ENCODE peak calls at places on chromosomes 13 and 19, in six cellular contexts. X is HL-60, I is breast epithelium, W is SK-N-SH, T is transverse colon, Q is SK-N-MC. K is an unnamed sample.

GRCh38 chr19:46603195-46603637 is 2.1 kb downstream of the CALM3 start:
- DNase-seq in X (no peak), I (no peak), W (peak; percentile 40), T (peak; percentile 77), Q (no peak), K (no peak)

GRCh38 chr19:7746903-7747884 is at the start of gene CD209:
- DNase-seq in X (no peak), I (peak; percentile 22), W (no peak), T (no peak), Q (no peak), K (no peak)

GRCh38 chr19:51251453-51251790 is 542 bp downstream of the SIGLECL1 start:
- DNase-seq in X (no peak), I (no peak), W (no peak), T (no peak), Q (no peak), K (no peak)

GRCh38 chr19:2455481-2456300 is 1.1 kb downstream of the LMNB2 start:
- DNase-seq in X (peak; percentile 48), I (no peak), W (peak; percentile 75), T (peak; percentile 61), Q (no peak), K (no peak)

GRCh38 chr19:6690160-6690885 is 20.4 kb upstream of the TNFSF14 start:
- DNase-seq in X (no peak), I (no peak), W (no peak), T (no peak), Q (no peak), K (no peak)

GRCh38 chr19:16039081-16039480 is 37.2 kb upstream of the TPM4 start:
- DNase-seq in X (no peak), I (no peak), W (no peak), T (no peak), Q (no peak), K (no peak)

GRCh38 chr13:34913040-34913439 is 29.0 kb upstream of the NBEA start:
- DNase-seq in X (peak; percentile 24), I (no peak), W (no peak), T (no peak), Q (no peak), K (no peak)

GRCh38 chr13:98697833-98698232 is 54.6 kb downstream of the SLC15A1 start:
- DNase-seq in X (no peak), I (no peak), W (no peak), T (no peak), Q (no peak), K (no peak)

GRCh38 chr19:2345794-2346663 is 14.0 kb upstream of the TMPRSS9 start:
- DNase-seq in X (no peak), I (no peak), W (peak; percentile 75), T (peak; percentile 86), Q (no peak), K (no peak)

GRCh38 chr19:35077411-35078223 is 36.1 kb downstream of the HPN start:
- DNase-seq in X (no peak), I (no peak), W (no peak), T (no peak), Q (no peak), K (no peak)

GRCh38 chr19:35154535-35155406 is at the start of gene FXYD5:
- DNase-seq in X (peak; percentile 90), I (peak; percentile 72), W (peak; percentile 60), T (peak; percentile 77), Q (no peak), K (no peak)

GRCh38 chr13:108572782-108573211 is 56.6 kb upstream of the MYO16 start:
- DNase-seq in X (no peak), I (no peak), W (no peak), T (no peak), Q (no peak), K (no peak)

GRCh38 chr19:44718441-44719261 is 19.7 kb downstream of the CEACAM16 start:
- DNase-seq in X (peak; percentile 34), I (peak; percentile 85), W (no peak), T (peak; percentile 81), Q (no peak), K (no peak)

GRCh38 chr13:112711528-112712265 is 21.9 kb downstream of the ATP11A start:
- DNase-seq in X (no peak), I (peak; percentile 66), W (no peak), T (peak; percentile 78), Q (peak; percentile 52), K (no peak)

GRCh38 chr13:77574076-77574475 is 38.6 kb downstream of the SCEL start:
- DNase-seq in X (no peak), I (no peak), W (no peak), T (no peak), Q (no peak), K (no peak)

GRCh38 chr13:41284512-41285288 is 21.3 kb upstream of the MTRF1 start:
- DNase-seq in X (no peak), I (no peak), W (no peak), T (no peak), Q (no peak), K (peak; percentile 81)

GRCh38 chr19:36488816-36489138 is 584 bp downstream of the ZNF566 start:
- DNase-seq in X (peak; percentile 49), I (no peak), W (peak; percentile 59), T (no peak), Q (no peak), K (no peak)

GRCh38 chr19:34960103-34960805 is 3.8 kb downstream of the ZNF792 start:
- DNase-seq in X (no peak), I (no peak), W (no peak), T (no peak), Q (no peak), K (no peak)

GRCh38 chr19:29367701-29368306 is 154.9 kb upstream of the UQCRFS1 start:
- DNase-seq in X (no peak), I (no peak), W (no peak), T (no peak), Q (no peak), K (no peak)

GRCh38 chr19:16398530-16399241 is 73.1 kb downstream of the EPS15L1 start:
- DNase-seq in X (no peak), I (no peak), W (no peak), T (no peak), Q (no peak), K (no peak)

GRCh38 chr19:53868091-53868891 is 608 bp downstream of the MYADM start:
- DNase-seq in X (peak; percentile 45), I (peak; percentile 76), W (peak; percentile 67), T (peak; percentile 69), Q (no peak), K (no peak)
- H3K27ac ChIP-seq in X (peak overlapping the region; percentile 95), I (peak overlapping the region; percentile 95), W (peak overlapping the region; percentile 93), T (peak overlapping the region; percentile 90), Q (peak overlapping the region; percentile 48), K (peak overlapping the region; percentile 96)

DNA sequence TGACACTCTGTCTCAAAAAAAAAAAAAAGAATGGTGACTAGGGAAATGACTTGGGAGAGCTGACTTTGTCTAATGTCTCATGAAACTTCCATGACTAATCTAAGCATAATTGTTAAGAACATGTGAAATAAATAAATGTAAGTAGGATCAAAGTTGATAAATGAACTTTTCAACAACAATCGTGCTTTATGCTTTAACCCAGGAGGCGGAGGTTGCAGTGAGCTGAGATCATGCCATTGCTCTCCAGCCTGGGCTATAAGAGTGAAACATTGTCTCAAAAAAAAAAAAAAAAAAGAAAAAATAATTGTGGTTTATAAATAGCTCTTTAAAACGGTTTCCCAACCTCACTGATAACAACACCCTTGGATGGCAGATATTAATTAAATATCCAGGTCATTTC is 12.9 kb upstream of the AKT2 start:
- DNase-seq in X (no peak), I (no peak), W (no peak), T (no peak), Q (no peak), K (no peak)
- TF ChIP-seq POLR2AphosphoS5 in X (no peak), I (no peak), W (no peak), T (no peak), Q (no peak), K (no peak)

DNA sequence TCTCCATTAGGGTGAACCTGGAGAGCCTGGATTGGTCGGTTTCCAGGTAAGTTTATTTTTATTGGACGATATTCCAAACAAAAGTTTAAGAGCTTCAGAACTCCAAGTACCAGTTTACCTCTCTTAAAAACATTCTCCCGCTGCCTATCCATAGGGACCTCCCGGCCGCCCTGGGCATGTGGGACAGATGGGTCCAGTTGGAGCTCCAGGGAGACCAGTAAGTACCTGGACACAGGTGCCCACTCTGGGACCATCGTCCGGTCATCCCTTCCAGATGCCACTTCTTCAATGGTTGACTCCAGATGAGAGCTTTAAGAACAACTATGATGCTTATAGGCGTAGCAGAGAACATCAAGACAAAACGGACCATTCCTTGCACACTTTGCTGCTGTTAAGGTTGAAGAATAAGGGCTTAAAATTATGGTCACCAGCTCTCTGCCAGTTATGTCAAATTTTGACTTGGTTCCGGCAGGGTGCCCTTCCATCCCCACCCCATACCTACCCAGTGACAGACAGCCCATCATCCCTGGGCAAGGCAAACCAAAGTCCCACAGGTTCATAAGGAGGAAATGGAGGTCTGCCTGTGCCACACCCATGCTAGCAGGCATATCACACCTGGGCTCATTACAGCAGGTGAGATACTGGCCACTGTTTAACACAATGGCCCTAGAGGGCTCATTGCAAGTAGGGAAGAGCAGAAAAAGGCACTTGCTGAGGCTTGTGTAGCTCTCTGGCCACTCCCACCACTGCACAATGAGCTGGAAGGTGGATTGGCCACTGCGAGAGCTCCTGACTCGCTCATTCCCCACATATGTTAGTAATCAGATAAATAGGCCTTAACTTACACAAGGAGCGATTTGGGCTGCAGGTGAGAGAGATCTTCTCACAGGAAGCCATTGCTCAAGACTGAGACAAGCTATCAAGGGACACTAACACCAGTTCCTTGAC is 123.6 kb downstream of the COL4A2 start:
- DNase-seq in X (no peak), I (no peak), W (no peak), T (no peak), Q (no peak), K (no peak)
- H3K27ac ChIP-seq in X (no peak overlapping the region), I (no peak overlapping the region), W (no peak overlapping the region), T (no peak overlapping the region), Q (no peak overlapping the region), K (no peak overlapping the region)

DNA sequence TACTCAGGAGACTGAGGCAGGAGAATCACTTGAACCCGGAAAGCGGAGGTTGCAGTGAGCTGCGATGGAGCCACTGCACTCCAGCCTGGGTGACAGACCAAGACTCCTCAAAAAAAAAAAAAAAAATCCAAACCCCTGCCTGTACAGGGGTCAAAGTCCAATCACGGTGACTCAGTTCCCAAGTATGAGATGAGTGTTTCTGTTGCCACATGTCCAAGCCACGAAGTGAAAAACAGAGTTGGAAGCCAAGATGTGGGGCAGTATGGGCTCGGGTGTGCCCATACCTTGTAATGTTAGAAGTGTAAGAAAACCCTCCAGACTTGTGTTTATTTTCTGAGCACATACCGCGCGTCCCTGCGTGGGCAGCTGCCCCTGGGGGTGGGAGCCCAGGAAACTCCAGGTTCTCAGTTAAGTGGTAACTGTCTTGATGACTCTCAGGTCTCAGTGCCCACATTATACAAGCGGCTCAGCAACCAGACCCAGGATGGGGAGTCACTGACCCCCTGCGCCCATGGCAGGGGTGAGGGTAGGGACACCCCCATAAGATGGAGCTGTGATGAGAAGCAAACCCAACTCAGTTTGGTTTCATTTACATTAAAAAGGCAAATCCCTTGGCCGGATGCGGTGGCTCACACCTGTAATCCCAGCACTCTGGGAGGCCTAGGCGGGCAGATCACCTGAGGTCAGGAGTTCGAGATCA is 1.2 kb upstream of the GPX4 start:
- DNase-seq in X (no peak), I (no peak), W (no peak), T (peak; percentile 64), Q (no peak), K (peak; percentile 92)
- TF ChIP-seq POLR2AphosphoS5 in X (no peak), I (peak; percentile 87), W (peak; percentile 54), T (peak; percentile 74), Q (no peak), K (peak; percentile 43)

K was measured in Panc1.